ENCODE peak calls at places on chromosomes 4 and X, in four cellular contexts. P is left colon; M is astrocyte of the spinal cord; L is stimulated activated CD4-positive, alpha-beta T cell treated with anti-CD3 and anti-CD28 coated beads, Interleukin-4, amount 100 ng/mL, for 4 hours. G is an unnamed sample.

GRCh38 chrX:152930516-152930915 is 32.6 kb downstream of the ZNF185 start:
- DNase-seq in M (no peak), P (no peak), L (no peak), G (no peak)

GRCh38 chr4:163688856-163689255 is 194.4 kb downstream of the TMA16 start:
- DNase-seq in L (no peak), P (no peak), M (no peak), G (no peak)

GRCh38 chr4:48664938-48665337 is 115.1 kb downstream of the FRYL start:
- DNase-seq in P (no peak), L (no peak), M (no peak), G (no peak)

GRCh38 chr4:74374128-74374527 is 9.2 kb downstream of the EREG start:
- DNase-seq in L (no peak), P (no peak), M (no peak), G (no peak)

GRCh38 chr4:128191115-128191897 is 96.3 kb downstream of the PGRMC2 start:
- DNase-seq in L (peak), M (peak), P (peak), G (peak)

GRCh38 chr4:6351246-6352000 is 81.8 kb downstream of the WFS1 start:
- DNase-seq in L (no peak), M (no peak), P (no peak), G (no peak)

GRCh38 chr4:55838356-55838755 is 15.1 kb upstream of the EXOC1 start:
- DNase-seq in P (no peak), L (no peak), M (no peak), G (peak)

GRCh38 chr4:57426779-57427395 is 316.7 kb upstream of the IGFBP7 start:
- DNase-seq in L (no peak), M (peak), P (peak), G (peak)

GRCh38 chr4:21134994-21135393 is 434.7 kb downstream of the PACRGL start:
- DNase-seq in M (peak), P (no peak), L (no peak), G (peak)

GRCh38 chrX:39418936-39419659 is 617.8 kb downstream of the MID1IP1 start:
- DNase-seq in P (no peak), M (no peak), L (no peak), G (no peak)

GRCh38 chrX:94524867-94525266 is 850.9 kb downstream of the FAM133A start:
- DNase-seq in P (no peak), M (no peak), L (no peak), G (no peak)

G was measured in ELR.